ENCODE peak calls at places on chromosomes 3 and 15, in seven cellular contexts. K is IMR-90; F is A549; R is cardiac muscle cell; S is CD4-positive, alpha-beta memory T cell; I is psoas muscle; Q is PC-3. G is an unnamed sample. For H3K4me1, the result is how much of the 10 kb centered on the place peaks cover.

GRCh38 chr15:38589502-38589901 is 24.9 kb upstream of the RASGRP1 start:
- DNase-seq in Q (peak), K (peak), F (peak), S (no peak), R (no peak), I (no peak), G (peak)

GRCh38 chr15:72339777-72340177 is 19.8 kb upstream of the CELF6 start:
- DNase-seq in Q (peak), S (no peak), F (peak), I (no peak), R (no peak), K (peak), G (no peak)

GRCh38 chr3:195897853-195898415 is 10.4 kb downstream of the TNK2 start:
- DNase-seq in I (no peak), Q (peak), F (no peak), R (no peak), K (no peak), S (no peak), G (no peak)

GRCh38 chr3:73602171-73602570 is 22.6 kb downstream of the PDZRN3 start:
- DNase-seq in F (no peak), I (no peak), R (no peak), S (no peak), K (peak), Q (no peak), G (no peak)

GRCh38 chr15:41115652-41116115 is 396 bp downstream of the INO80 start:
- DNase-seq in R (peak), K (peak), I (peak), S (peak), Q (peak), F (peak), G (peak)

GRCh38 chr15:63079938-63080626 is 37.5 kb downstream of the TPM1 start:
- DNase-seq in R (no peak), S (no peak), Q (peak), F (peak), I (peak), K (peak), G (no peak)

GRCh38 chr3:46098319-46098761 is 71.1 kb upstream of the XCR1 start:
- DNase-seq in R (no peak), F (no peak), K (peak), S (peak), Q (peak), I (peak), G (peak)

GRCh38 chr3:14001136-14001535 is 121.3 kb upstream of the WNT7A start:
- DNase-seq in Q (peak), I (no peak), K (peak), R (no peak), F (no peak), S (no peak), G (no peak)

GRCh38 chr3:81549831-81550230 is 211.6 kb downstream of the GBE1 start:
- DNase-seq in F (no peak), S (no peak), I (no peak), K (no peak), R (no peak), Q (no peak), G (no peak)

GRCh38 chr3:195117978-195118581 is 152.9 kb downstream of the XXYLT1 start:
- DNase-seq in R (no peak), I (no peak), F (no peak), K (peak), S (no peak), Q (peak), G (no peak)

GRCh38 chr15:101206173-101206572 is 45.7 kb downstream of the CHSY1 start:
- DNase-seq in F (no peak), Q (no peak), I (no peak), K (peak), R (no peak), S (peak), G (no peak)

GRCh38 chr15:99131441-99132023 is 26.7 kb downstream of the SYNM start:
- DNase-seq in S (no peak), I (no peak), Q (no peak), R (no peak), F (no peak), K (no peak), G (no peak)
- H3K4me1 ChIP-seq in S (under half), I (half or more), Q (under half), R (under half), F (under half), K (under half), G (under half)

GRCh38 chr15:59303641-59304433 is 68.8 kb downstream of the MYO1E start:
- DNase-seq in R (no peak), S (no peak), I (no peak), Q (no peak), K (peak), F (no peak), G (no peak)

GRCh38 chr15:59304807-59305206 is 67.9 kb downstream of the MYO1E start:
- DNase-seq in K (no peak), I (no peak), Q (no peak), R (no peak), F (no peak), S (no peak), G (no peak)

GRCh38 chr15:59309405-59309804 is 63.3 kb downstream of the MYO1E start:
- DNase-seq in F (no peak), I (no peak), R (no peak), K (no peak), Q (no peak), S (no peak), G (no peak)

GRCh38 chr15:59306520-59307163 is 66.0 kb downstream of the MYO1E start:
- DNase-seq in Q (peak), R (no peak), F (no peak), S (no peak), K (peak), I (no peak), G (no peak)

GRCh38 chr15:59307164-59307535 is 65.5 kb downstream of the MYO1E start:
- DNase-seq in S (no peak), I (no peak), F (no peak), R (no peak), Q (no peak), K (no peak), G (no peak)
- H3K4me1 ChIP-seq in S (under half), I (under half), F (half or more), R (under half), Q (under half), K (under half), G (under half)

GRCh38 chr15:66411190-66411589 is 24.5 kb downstream of the MAP2K1 start:
- DNase-seq in S (no peak), Q (no peak), I (no peak), K (no peak), R (peak), F (no peak), G (no peak)
- H3K4me1 ChIP-seq in S (half or more), Q (under half), I (under half), K (under half), R (under half), F (under half), G (half or more)

GRCh38 chr3:52052831-52053306 is 3.5 kb downstream of the DUSP7 start:
- DNase-seq in I (peak), K (peak), R (peak), S (peak), Q (peak), F (peak), G (peak)
- H3K4me1 ChIP-seq in I (half or more), K (under half), R (under half), S (half or more), Q (under half), F (under half), G (half or more)

DNA sequence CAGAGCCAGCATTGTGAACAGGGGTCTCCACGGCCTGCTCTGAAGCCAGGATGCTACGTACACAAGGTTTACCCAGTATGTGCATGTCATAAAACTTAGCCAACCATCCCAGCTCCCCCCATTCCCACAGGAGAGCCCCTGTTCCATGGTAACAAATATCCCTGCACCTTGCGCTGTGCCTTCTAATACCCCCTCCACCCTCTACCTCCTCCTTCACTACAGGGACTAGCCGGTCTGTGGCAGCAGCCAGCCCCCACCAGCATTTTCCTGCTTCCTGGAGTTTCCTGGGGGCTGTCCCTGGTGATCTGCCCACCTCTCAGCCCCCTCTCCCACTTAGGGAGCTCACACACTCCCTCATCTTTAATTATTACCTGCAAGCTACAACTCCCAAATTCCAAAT is 20.4 kb downstream of the ACSBG1 start:
- DNase-seq in R (no peak), Q (no peak), F (no peak), I (no peak), S (no peak), K (no peak), G (no peak)
- H3K4me1 ChIP-seq in R (under half), Q (half or more), F (half or more), I (half or more), S (under half), K (under half), G (under half)

DNA sequence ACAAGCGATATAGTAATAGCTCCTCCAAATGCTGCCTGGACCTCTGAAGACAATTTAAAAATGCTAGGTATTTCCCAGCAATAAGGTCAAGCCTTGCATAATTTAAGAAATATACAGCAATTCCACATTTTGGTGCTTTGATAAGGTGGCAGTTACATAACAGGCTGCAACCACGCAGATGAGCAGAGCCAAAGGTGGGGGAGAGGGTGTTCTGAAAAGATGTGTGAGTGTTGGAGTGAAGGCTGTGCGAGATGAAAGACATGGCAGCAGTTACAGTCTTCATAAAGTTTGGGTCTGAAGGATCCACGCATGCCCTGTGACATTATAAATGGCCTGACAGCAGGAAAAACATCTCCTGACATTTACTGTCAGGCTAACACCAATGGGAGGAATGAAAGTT is 26.1 kb downstream of the CTDSPL start:
- DNase-seq in S (no peak), K (no peak), R (no peak), I (no peak), Q (no peak), F (no peak), G (no peak)
- H3K4me1 ChIP-seq in S (under half), K (under half), R (under half), I (under half), Q (under half), F (under half), G (half or more)

DNA sequence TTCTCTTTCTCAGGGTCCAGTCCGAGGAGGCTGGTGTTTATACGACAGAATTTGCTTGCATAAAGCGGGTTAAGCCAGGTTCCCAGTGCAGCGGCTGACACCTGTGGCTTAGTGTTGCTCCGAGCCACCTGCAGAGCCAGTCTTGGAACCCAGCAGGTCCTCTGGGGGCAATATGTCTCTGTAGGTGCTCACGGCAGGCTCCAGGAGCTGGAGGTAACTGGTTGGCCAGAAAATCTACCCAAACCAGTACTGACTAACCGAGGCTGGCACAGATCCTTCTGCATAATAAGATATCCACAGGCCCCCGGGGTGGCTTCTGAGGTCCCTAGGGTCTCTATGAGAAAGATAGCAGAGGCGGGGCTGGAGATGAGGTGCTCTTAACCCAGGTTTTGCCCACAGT is 3.2 kb downstream of the MGLL start:
- DNase-seq in K (no peak), Q (no peak), R (no peak), S (no peak), I (no peak), F (no peak), G (no peak)
- H3K4me1 ChIP-seq in K (under half), Q (half or more), R (under half), S (under half), I (half or more), F (half or more), G (under half)

G was measured in left lung.